ENCODE peak calls at places on chromosomes 13 and 19, in six cellular contexts. S is uterus, N is AG04450, W is glutamatergic neuron, T is H9, P is lower leg skin. B is an unnamed sample.

GRCh38 chr13:51923983-51924539 is 62.3 kb downstream of the CCDC70 start:
- DNase-seq in S (no peak), N (no peak), W (no peak), T (peak; percentile 46), P (peak; percentile 59), B (no peak)

GRCh38 chr13:108987488-108987887 is 358.1 kb downstream of the MYO16 start:
- DNase-seq in S (no peak), N (no peak), W (no peak), T (no peak), P (no peak), B (no peak)

GRCh38 chr13:109145631-109146030 is 516.2 kb downstream of the MYO16 start:
- DNase-seq in S (peak; percentile 29), N (peak; percentile 44), W (no peak), T (no peak), P (no peak), B (peak; percentile 61)

GRCh38 chr19:42846597-42846996 is 32.9 kb downstream of the PSG1 start:
- DNase-seq in S (no peak), N (no peak), W (no peak), T (no peak), P (no peak), B (no peak)

GRCh38 chr13:75766636-75767035 is 130.5 kb downstream of the LMO7 start:
- DNase-seq in S (no peak), N (no peak), W (no peak), T (no peak), P (no peak), B (no peak)

GRCh38 chr13:109274188-109274821 is 512.1 kb downstream of the IRS2 start:
- DNase-seq in S (no peak), N (peak; percentile 41), W (no peak), T (peak; percentile 63), P (no peak), B (no peak)

GRCh38 chr13:21326155-21327030 is 132.7 kb downstream of the ZDHHC20 start:
- DNase-seq in S (peak; percentile 24), N (peak; percentile 7), W (peak; percentile 47), T (peak; percentile 87), P (no peak), B (no peak)

GRCh38 chr19:17103177-17103576 is 27.6 kb downstream of the MYO9B start:
- DNase-seq in S (no peak), N (no peak), W (peak; percentile 60), T (peak; percentile 75), P (no peak), B (no peak)

GRCh38 chr13:29774830-29775229 is 75.6 kb downstream of the UBL3 start:
- DNase-seq in S (no peak), N (no peak), W (no peak), T (no peak), P (no peak), B (no peak)

GRCh38 chr19:49581007-49581508 is at the start of gene PRRG2:
- DNase-seq in S (no peak), N (no peak), W (no peak), T (peak; percentile 47), P (no peak), B (no peak)

GRCh38 chr19:34308381-34309367 is 54.3 kb downstream of the GARRE1 start:
- DNase-seq in S (no peak), N (no peak), W (no peak), T (no peak), P (no peak), B (no peak)

GRCh38 chr19:13574933-13575332 is 68.7 kb upstream of the CACNA1A start:
- DNase-seq in S (no peak), N (no peak), W (peak; percentile 31), T (peak; percentile 45), P (no peak), B (no peak)

GRCh38 chr19:38321646-38322323 is 2.1 kb downstream of the KCNK6 start:
- DNase-seq in S (peak; percentile 96), N (no peak), W (no peak), T (no peak), P (no peak), B (no peak)

GRCh38 chr19:1206063-1206732 is 620 bp downstream of the STK11 start:
- DNase-seq in S (no peak), N (no peak), W (peak; percentile 44), T (no peak), P (no peak), B (no peak)

GRCh38 chr19:4673216-4673615 is 3.1 kb upstream of the MYDGF start:
- DNase-seq in S (no peak), N (no peak), W (no peak), T (no peak), P (no peak), B (no peak)

GRCh38 chr19:5017235-5017634 is 48.3 kb downstream of the KDM4B start:
- DNase-seq in S (no peak), N (no peak), W (no peak), T (no peak), P (no peak), B (no peak)

GRCh38 chr13:30224732-30225131 is 82.6 kb downstream of the KATNAL1 start:
- DNase-seq in S (no peak), N (no peak), W (no peak), T (no peak), P (no peak), B (no peak)

GRCh38 chr13:102905905-102906304 is 60.1 kb downstream of the ERCC5 start:
- DNase-seq in S (no peak), N (no peak), W (no peak), T (no peak), P (no peak), B (no peak)

GRCh38 chr19:39363909-39364457 is 21.8 kb downstream of the SAMD4B start:
- DNase-seq in S (no peak), N (no peak), W (no peak), T (no peak), P (no peak), B (no peak)

GRCh38 chr13:100753391-100753790 is 78.8 kb upstream of the TMTC4 start:
- DNase-seq in S (no peak), N (no peak), W (peak; percentile 49), T (no peak), P (no peak), B (no peak)

GRCh38 chr13:110946171-110946570 is 31.3 kb upstream of the ANKRD10 start:
- DNase-seq in S (no peak), N (no peak), W (no peak), T (no peak), P (peak; percentile 79), B (peak; percentile 11)

GRCh38 chr13:44930907-44931676 is 58.2 kb downstream of the NUFIP1 start:
- DNase-seq in S (no peak), N (no peak), W (peak; percentile 31), T (no peak), P (no peak), B (no peak)

GRCh38 chr19:53659292-53659691 is 27.5 kb downstream of the DPRX start:
- DNase-seq in S (no peak), N (no peak), W (no peak), T (peak; percentile 78), P (no peak), B (no peak)

GRCh38 chr19:48195106-48195830 is 24.8 kb downstream of the ZSWIM9 start:
- DNase-seq in S (no peak), N (no peak), W (no peak), T (no peak), P (peak; percentile 74), B (no peak)

GRCh38 chr13:77513719-77514335 is 21.7 kb upstream of the SCEL start:
- DNase-seq in S (no peak), N (no peak), W (no peak), T (no peak), P (no peak), B (no peak)

GRCh38 chr13:26228080-26228479 is 6.0 kb upstream of the RNF6 start:
- DNase-seq in S (no peak), N (no peak), W (no peak), T (no peak), P (no peak), B (no peak)

GRCh38 chr13:26308836-26309235 is 54.9 kb downstream of the CDK8 start:
- DNase-seq in S (no peak), N (no peak), W (no peak), T (no peak), P (no peak), B (no peak)

GRCh38 chr13:114077938-114078335 is 54.5 kb downstream of the RASA3 start:
- DNase-seq in S (peak; percentile 59), N (no peak), W (peak; percentile 60), T (no peak), P (peak; percentile 68), B (no peak)

GRCh38 chr19:57642396-57643046 is 9.6 kb downstream of the ZNF211 start:
- DNase-seq in S (no peak), N (no peak), W (no peak), T (no peak), P (no peak), B (no peak)

GRCh38 chr19:7969560-7969949 is 26.1 kb upstream of the TIMM44 start:
- DNase-seq in S (no peak), N (no peak), W (peak; percentile 68), T (peak; percentile 78), P (no peak), B (no peak)

GRCh38 chr13:31209172-31209818 is 9.5 kb downstream of the B3GLCT start:
- DNase-seq in S (peak; percentile 69), N (no peak), W (peak; percentile 69), T (peak; percentile 39), P (no peak), B (no peak)

GRCh38 chr13:83215627-83216026 is 666.6 kb downstream of the SLITRK1 start:
- DNase-seq in S (no peak), N (peak; percentile 42), W (no peak), T (no peak), P (no peak), B (no peak)
- TF ChIP-seq CTCF in S (no peak), N (no peak), W (no peak), T (no peak), P (no peak), B (no peak)

GRCh38 chr19:36378625-36379509 is at the start of gene ZFP14:
- DNase-seq in S (peak; percentile 91), N (peak; percentile 83), W (peak; percentile 92), T (peak; percentile 95), P (peak; percentile 97), B (peak; percentile 100)
- TF ChIP-seq CTCF in S (peak; percentile 6), N (peak; percentile 45), W (no peak), T (peak; percentile 38), P (no peak), B (no peak)

GRCh38 chr19:12126707-12127106 is 13.4 kb downstream of the ZNF20 start:
- DNase-seq in S (no peak), N (no peak), W (peak; percentile 22), T (no peak), P (no peak), B (no peak)
- TF ChIP-seq CTCF in S (no peak), N (peak; percentile 38), W (peak; percentile 48), T (peak; percentile 79), P (no peak), B (no peak)

DNA sequence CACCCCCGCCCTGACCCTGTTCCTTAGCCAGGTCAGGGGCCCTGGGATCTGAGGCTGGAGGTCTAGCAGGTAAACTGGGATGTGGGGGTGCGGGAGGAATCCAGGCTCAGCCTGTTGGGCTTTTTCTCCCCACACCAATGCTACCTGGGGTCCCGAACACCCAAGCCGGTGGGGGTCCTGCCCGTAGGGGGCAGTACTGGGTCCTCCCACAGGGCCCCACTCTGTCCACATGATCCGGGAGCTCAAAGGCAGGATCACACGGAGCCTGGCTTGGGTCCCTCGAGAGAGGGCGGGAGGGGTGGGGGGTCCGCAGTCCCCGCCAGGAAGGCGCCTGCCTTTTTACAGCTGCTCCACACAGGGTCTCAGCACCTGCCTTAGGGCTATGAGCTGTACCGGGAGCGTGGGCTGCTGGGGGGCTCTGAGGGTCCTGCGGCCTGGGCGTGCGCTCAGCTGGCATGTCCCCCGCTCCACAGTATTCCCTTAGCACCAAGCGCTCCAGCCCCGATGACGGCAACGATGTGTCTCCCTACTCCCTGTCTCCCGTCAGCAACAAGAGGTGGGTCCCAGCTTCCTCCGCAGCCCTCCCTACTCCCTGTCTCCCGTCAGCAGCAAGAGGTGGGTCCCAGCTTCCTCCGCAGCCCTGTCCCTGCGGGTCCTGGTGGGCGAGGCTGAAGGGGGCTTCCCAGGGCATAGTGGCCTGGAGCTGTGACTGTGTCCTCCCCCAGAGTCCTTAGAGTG is 12.3 kb upstream of the TEKTIP1 start:
- DNase-seq in S (no peak), N (no peak), W (no peak), T (no peak), P (no peak), B (no peak)
- TF ChIP-seq CTCF in S (no peak), N (peak; percentile 32), W (peak; percentile 25), T (peak; percentile 53), P (no peak), B (no peak)

B was measured in GM13976.